ENCODE peak calls at places on chromosomes 7 and 10, in four cellular contexts. I, E, A and Q are unnamed samples.

GRCh38 chr7:44765579-44766415 is 17.1 kb downstream of the ZMIZ2 start:
- DNase-seq in I (no peak), E (no peak), A (no peak), Q (no peak)

GRCh38 chr10:69629897-69630650 is at the start of gene FAM241B:
- DNase-seq in I (peak; percentile 79), E (peak; percentile 83), A (peak; percentile 90), Q (peak; percentile 77)

GRCh38 chr10:100969175-100970075 is at the start of gene SEMA4G:
- DNase-seq in I (peak; percentile 69), E (peak; percentile 84), A (peak; percentile 74), Q (no peak)

GRCh38 chr7:32177216-32177615 is 107.0 kb upstream of the PDE1C start:
- DNase-seq in I (no peak), E (no peak), A (no peak), Q (no peak)

GRCh38 chr10:69807696-69808095 is 6.0 kb downstream of the COL13A1 start:
- DNase-seq in I (no peak), E (no peak), A (no peak), Q (no peak)

GRCh38 chr7:90804370-90804769 is 208.2 kb downstream of the CDK14 start:
- DNase-seq in I (no peak), E (no peak), A (no peak), Q (no peak)

GRCh38 chr7:41834805-41835694 is 132.2 kb upstream of the INHBA start:
- DNase-seq in I (no peak), E (no peak), A (no peak), Q (peak; percentile 75)

GRCh38 chr10:93413252-93413689 is 68.9 kb downstream of the MYOF start:
- DNase-seq in I (no peak), E (no peak), A (no peak), Q (no peak)

GRCh38 chr10:131748831-131749766 is 151.7 kb upstream of the PPP2R2D start:
- DNase-seq in I (peak; percentile 47), E (no peak), A (peak; percentile 77), Q (no peak)

GRCh38 chr7:36984051-36984492 is 259.8 kb upstream of the AOAH start:
- DNase-seq in I (no peak), E (no peak), A (no peak), Q (no peak)

GRCh38 chr7:20785211-20786048 is 1.3 kb downstream of the SP8 start:
- DNase-seq in I (no peak), E (peak; percentile 67), A (peak; percentile 56), Q (no peak)

GRCh38 chr7:143325215-143325614 is 9.3 kb downstream of the CLCN1 start:
- DNase-seq in I (no peak), E (no peak), A (no peak), Q (no peak)

GRCh38 chr7:517848-518629 is 1.6 kb downstream of the PDGFA start:
- DNase-seq in I (peak; percentile 86), E (no peak), A (peak; percentile 83), Q (no peak)

GRCh38 chr10:124281666-124282065 is 137.1 kb downstream of the OAT start:
- DNase-seq in I (peak; percentile 11), E (no peak), A (no peak), Q (no peak)

GRCh38 chr7:120337308-120337907 is 64.4 kb downstream of the KCND2 start:
- DNase-seq in I (no peak), E (no peak), A (peak; percentile 34), Q (no peak)

GRCh38 chr7:85230623-85231022 is 43.8 kb upstream of the SEMA3D start:
- DNase-seq in I (no peak), E (no peak), A (no peak), Q (no peak)

GRCh38 chr7:5360451-5360850 is 63.2 kb downstream of the TNRC18 start:
- DNase-seq in I (no peak), E (peak; percentile 23), A (no peak), Q (no peak)

GRCh38 chr7:12069757-12070156 is 141.3 kb upstream of the TMEM106B start:
- DNase-seq in I (no peak), E (no peak), A (no peak), Q (no peak)
- TF ChIP-seq CTCF in I (no peak), E (peak; percentile 53), A (no peak), Q (no peak)

DNA sequence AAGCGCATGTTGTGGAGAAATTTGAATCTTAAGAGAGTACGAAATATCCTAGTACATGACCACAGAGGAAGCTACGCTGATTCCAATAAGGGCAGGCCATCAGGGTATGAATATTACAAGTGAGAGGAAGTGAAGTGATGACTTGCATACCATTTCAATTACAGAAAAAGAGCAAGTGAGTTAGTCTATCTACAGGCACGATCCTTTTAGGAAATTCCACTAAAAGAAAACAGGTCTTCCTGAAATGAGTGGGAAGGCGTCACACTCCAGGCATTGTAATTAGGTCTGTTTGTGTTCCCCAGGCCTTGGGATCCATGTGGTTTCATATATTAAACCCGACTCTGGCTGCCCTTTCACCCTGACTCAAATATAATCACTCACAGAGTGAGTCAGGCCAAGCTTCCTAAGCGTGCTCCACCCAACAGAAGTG is 152.5 kb downstream of the SEMA3A start:
- DNase-seq in I (no peak), E (no peak), A (no peak), Q (no peak)
- H3K27ac ChIP-seq in I (no peak overlapping the region), E (no peak overlapping the region), A (peak overlapping the region; percentile 20), Q (no peak overlapping the region)

GRCh38 chr7:76204147-76204546 is 2.5 kb downstream of the SRRM3 start:
- DNase-seq in I (no peak), E (no peak), A (no peak), Q (no peak)

GRCh38 chr7:76202666-76203030 is 952 bp downstream of the SRRM3 start:
- DNase-seq in I (no peak), E (peak; percentile 33), A (no peak), Q (no peak)

GRCh38 chr7:76198202-76198601 is 3.5 kb upstream of the SRRM3 start:
- DNase-seq in I (no peak), E (peak; percentile 88), A (no peak), Q (no peak)

GRCh38 chr7:76206633-76207032 is 4.9 kb downstream of the SRRM3 start:
- DNase-seq in I (no peak), E (no peak), A (no peak), Q (no peak)

DNA sequence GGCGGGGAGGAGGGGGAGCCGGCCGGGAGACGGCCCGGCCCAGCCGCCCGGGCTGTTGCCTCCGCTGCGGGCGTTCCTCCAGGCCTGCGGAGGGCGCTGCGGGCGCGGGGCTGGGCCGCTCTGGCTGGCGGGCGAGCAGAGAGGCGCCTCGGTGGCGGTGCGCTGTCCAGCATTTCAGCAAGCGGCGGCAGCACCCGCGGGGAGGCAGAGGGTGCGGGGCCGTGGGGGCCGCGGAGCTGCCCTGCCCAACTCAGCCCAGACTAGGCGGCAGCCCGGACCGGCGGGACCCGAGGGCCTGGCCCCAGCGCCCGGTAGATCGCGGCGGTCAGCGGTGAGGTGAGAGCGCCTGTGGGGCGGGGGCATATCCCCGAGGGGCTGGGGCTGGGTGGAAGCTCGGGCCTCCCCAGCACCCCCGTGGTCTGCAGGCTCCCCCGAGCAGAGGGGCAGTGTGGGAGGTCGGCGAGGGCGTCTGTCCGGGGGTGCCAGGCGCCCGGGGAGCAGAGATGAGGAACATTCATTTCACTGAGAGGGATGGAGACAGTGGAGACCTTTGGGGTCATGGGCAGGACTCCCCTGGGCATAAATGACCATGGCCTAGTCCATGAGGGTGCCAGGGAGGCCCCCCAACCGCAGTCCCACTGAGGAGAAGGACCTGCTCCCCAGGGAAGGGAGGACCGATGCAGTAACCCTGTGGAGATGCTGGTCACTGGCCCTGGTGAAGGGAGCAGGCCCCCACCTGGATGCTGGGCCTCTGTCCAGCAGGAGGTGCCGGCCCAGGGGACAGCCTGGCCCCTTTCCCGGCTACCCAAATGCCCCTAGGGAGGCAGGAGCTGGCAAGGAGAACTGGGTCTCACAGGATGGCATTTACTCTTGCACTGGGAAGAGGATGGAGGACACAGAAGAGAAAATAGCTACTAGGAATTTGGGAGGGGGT is at the start of gene SRRM3:
- DNase-seq in I (peak; percentile 85), E (peak; percentile 88), A (peak; percentile 92), Q (no peak)
- TF ChIP-seq CTCF in I (peak; percentile 31), E (peak; percentile 77), A (peak; percentile 68), Q (peak; percentile 44)

DNA sequence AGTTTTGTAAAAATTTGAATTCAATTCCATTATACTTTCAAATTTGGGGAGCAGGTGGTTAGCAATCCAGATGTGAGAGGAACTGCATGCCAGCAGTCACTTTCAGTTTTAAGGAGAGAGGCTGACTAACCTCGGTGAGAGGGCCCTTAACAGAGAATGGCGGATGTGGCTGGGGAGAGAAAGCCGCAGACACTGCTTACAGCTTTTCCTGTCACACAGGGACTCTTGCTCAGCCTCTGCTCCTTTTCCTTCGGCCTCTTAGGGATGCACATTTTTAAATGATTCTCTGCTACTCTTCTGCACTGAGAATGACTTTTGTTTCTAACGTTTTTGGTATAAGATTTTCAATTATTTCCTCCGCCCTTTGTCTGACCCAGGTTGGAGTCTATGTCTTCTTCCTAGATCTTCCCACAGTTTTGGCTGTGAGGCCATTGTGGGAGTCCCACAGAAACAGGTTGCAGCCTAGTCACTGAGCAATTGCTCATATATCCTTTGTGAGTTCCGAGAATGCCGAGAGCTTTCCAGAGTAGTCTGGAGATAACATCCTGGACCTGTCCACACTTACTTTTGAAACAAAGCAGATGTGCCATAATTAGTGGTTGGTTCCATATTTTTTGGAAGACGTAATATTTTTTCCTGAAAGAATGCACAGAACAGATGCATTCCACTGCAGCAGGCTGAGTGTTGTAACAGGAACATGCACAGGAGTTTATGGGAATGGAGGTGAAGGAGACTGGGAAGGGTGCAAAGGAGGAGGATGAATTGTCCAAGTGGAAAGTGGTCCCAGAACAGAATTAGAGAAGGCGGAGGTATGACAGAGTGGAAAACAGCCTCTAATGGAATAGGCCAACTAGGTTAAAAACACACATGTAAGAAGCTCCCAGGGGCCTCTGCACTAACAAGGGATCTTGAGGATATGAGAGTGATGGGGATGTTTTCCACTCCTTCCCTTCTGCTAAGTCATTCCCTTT is 168.0 kb upstream of the ZNF32 start:
- DNase-seq in I (no peak), E (no peak), A (peak; percentile 58), Q (no peak)
- H3K27ac ChIP-seq in I (peak overlapping the region; percentile 11), E (no peak overlapping the region), A (peak overlapping the region; percentile 3), Q (peak overlapping the region; percentile 76)

GRCh38 chr10:17064435-17064834 is 65.2 kb downstream of the CUBN start:
- DNase-seq in I (no peak), E (no peak), A (no peak), Q (no peak)
- TF ChIP-seq CTCF in I (no peak), E (no peak), A (no peak), Q (no peak)